ENCODE peak calls at places on chromosome 11, in nine cellular contexts. O is vagina; L is kidney; P is AG04449; W is kidney tubule cell; X is AG08396; A is Karpas-422; Q is effector memory CD8-positive, alpha-beta T cell; M is stomach. G is an unnamed sample.
A peak's percentile ranks its signal among the peaks of the same experiment; 100 is the strongest.

GRCh38 chr11:33735426-33736147 is 636 bp downstream of the CD59 start:
- DNase-seq in W (peak; percentile 53), Q (peak; percentile 47), O (no peak), X (no peak), M (peak; percentile 50), P (no peak), L (peak; percentile 84), A (peak; percentile 64), G (no peak)

GRCh38 chr11:1471736-1472135 is 14.8 kb downstream of the MOB2 start:
- DNase-seq in W (no peak), M (no peak), P (no peak), X (no peak), O (no peak), A (no peak), L (peak; percentile 57), Q (no peak), G (no peak)

GRCh38 chr11:1639102-1639620 is 9.6 kb downstream of the KRTAP5-5 start:
- DNase-seq in M (peak; percentile 33), L (peak; percentile 51), A (no peak), W (no peak), Q (no peak), X (no peak), P (no peak), O (no peak), G (no peak)

GRCh38 chr11:77548552-77549439 is 41.0 kb upstream of the AQP11 start:
- DNase-seq in A (no peak), W (no peak), P (no peak), M (no peak), O (no peak), L (no peak), Q (no peak), X (no peak), G (no peak)

GRCh38 chr11:65786786-65787636 is at the start of gene OVOL1:
- DNase-seq in L (peak; percentile 92), M (peak; percentile 88), P (no peak), O (no peak), Q (no peak), W (peak; percentile 75), A (no peak), X (no peak), G (no peak)

GRCh38 chr11:31375866-31376265 is 6.2 kb downstream of the DNAJC24 start:
- DNase-seq in Q (no peak), W (no peak), O (no peak), A (no peak), L (no peak), X (no peak), P (no peak), M (no peak), G (no peak)

GRCh38 chr11:12569499-12570040 is 104.7 kb upstream of the TEAD1 start:
- DNase-seq in W (peak; percentile 12), P (no peak), L (no peak), O (no peak), Q (no peak), M (no peak), A (no peak), X (no peak), G (no peak)

GRCh38 chr11:65141896-65142494 is 7.7 kb upstream of the SYVN1 start:
- DNase-seq in M (no peak), X (no peak), O (no peak), A (peak; percentile 89), L (no peak), W (no peak), P (no peak), Q (no peak), G (no peak)

GRCh38 chr11:104873252-104873651 is 25.0 kb downstream of the CASP12 start:
- DNase-seq in M (no peak), A (no peak), W (no peak), X (no peak), Q (no peak), O (no peak), L (peak; percentile 21), P (no peak), G (no peak)

GRCh38 chr11:8253566-8253965 is 10.1 kb downstream of the LMO1 start:
- DNase-seq in M (no peak), A (no peak), L (no peak), X (no peak), W (no peak), O (no peak), P (no peak), Q (no peak), G (no peak)

GRCh38 chr11:115362997-115363396 is 141.2 kb downstream of the CADM1 start:
- DNase-seq in L (no peak), X (no peak), P (no peak), A (no peak), O (no peak), M (no peak), Q (no peak), W (no peak), G (no peak)

GRCh38 chr11:94786264-94787126 is 18.3 kb downstream of the AMOTL1 start:
- DNase-seq in P (no peak), O (no peak), M (no peak), A (peak; percentile 85), L (no peak), Q (no peak), X (no peak), W (peak; percentile 49), G (no peak)

GRCh38 chr11:68810164-68810563 is 31.6 kb downstream of the CPT1A start:
- DNase-seq in M (peak; percentile 54), L (no peak), Q (no peak), O (no peak), A (no peak), W (no peak), P (no peak), X (no peak), G (no peak)

GRCh38 chr11:3738723-3739122 is 58.6 kb downstream of the NUP98 start:
- DNase-seq in Q (no peak), W (no peak), O (no peak), P (no peak), A (no peak), M (no peak), X (no peak), L (no peak), G (no peak)

GRCh38 chr11:64849600-64850356 is 5.3 kb upstream of the CDC42BPG start:
- DNase-seq in M (no peak), O (no peak), P (no peak), A (no peak), Q (no peak), X (no peak), W (no peak), L (no peak), G (no peak)

GRCh38 chr11:105757107-105757506 is 147.2 kb downstream of the GRIA4 start:
- DNase-seq in X (no peak), Q (no peak), P (no peak), O (no peak), W (no peak), L (no peak), M (no peak), A (no peak), G (no peak)

GRCh38 chr11:122755409-122755808 is 82.9 kb upstream of the CRTAM start:
- DNase-seq in X (no peak), O (no peak), L (no peak), A (no peak), M (no peak), Q (no peak), P (no peak), W (no peak), G (no peak)

GRCh38 chr11:118099838-118100570 is 13.2 kb upstream of the SMIM35 start:
- DNase-seq in O (no peak), X (no peak), W (no peak), P (no peak), A (no peak), M (no peak), Q (no peak), L (no peak), G (no peak)

GRCh38 chr11:69253028-69253427 is 40.9 kb upstream of the MYEOV start:
- DNase-seq in A (no peak), Q (no peak), W (peak; percentile 80), L (no peak), P (no peak), X (peak; percentile 49), M (no peak), O (no peak), G (peak; percentile 20)

GRCh38 chr11:69912911-69913451 is 93.8 kb upstream of the FGF3 start:
- DNase-seq in Q (no peak), L (no peak), O (no peak), M (no peak), X (no peak), P (no peak), W (no peak), A (peak; percentile 70), G (peak; percentile 42)

GRCh38 chr11:17490232-17490631 is 13.6 kb upstream of the ABCC8 start:
- DNase-seq in M (no peak), P (no peak), O (no peak), W (no peak), X (no peak), A (no peak), L (no peak), Q (no peak), G (no peak)

GRCh38 chr11:33135216-33135615 is 26.1 kb downstream of the CSTF3 start:
- DNase-seq in M (no peak), Q (no peak), P (peak; percentile 58), X (peak; percentile 33), W (no peak), A (no peak), L (no peak), O (no peak), G (no peak)

GRCh38 chr11:125512106-125512505 is 16.0 kb upstream of the FEZ1 start:
- DNase-seq in Q (no peak), M (no peak), P (no peak), W (no peak), X (no peak), L (no peak), A (no peak), O (no peak), G (no peak)

GRCh38 chr11:59463176-59463575 is 6.4 kb downstream of the OR4D6 start:
- DNase-seq in L (no peak), P (no peak), A (no peak), Q (no peak), X (peak; percentile 4), O (no peak), W (no peak), M (no peak), G (no peak)

GRCh38 chr11:120562806-120563425 is 51.4 kb downstream of the GRIK4 start:
- DNase-seq in P (no peak), L (peak; percentile 54), A (no peak), O (no peak), M (no peak), W (no peak), X (peak; percentile 33), Q (no peak), G (no peak)

GRCh38 chr11:2804701-2805387 is 80.7 kb downstream of the CDKN1C start:
- DNase-seq in X (no peak), A (no peak), Q (no peak), M (peak; percentile 21), L (peak; percentile 74), W (no peak), O (no peak), P (no peak), G (no peak)

GRCh38 chr11:11207428-11207827 is 145.6 kb downstream of the CSNK2A3 start:
- DNase-seq in P (no peak), X (no peak), M (no peak), L (no peak), A (peak; percentile 52), Q (no peak), O (no peak), W (no peak), G (no peak)

GRCh38 chr11:37199082-37199481 is 601.0 kb upstream of the RAG2 start:
- DNase-seq in Q (no peak), O (no peak), A (no peak), W (no peak), P (no peak), L (no peak), M (no peak), X (no peak), G (no peak)

GRCh38 chr11:20647976-20648565 is 21.3 kb upstream of the NELL1 start:
- DNase-seq in O (no peak), A (peak; percentile 80), Q (peak; percentile 2), X (peak; percentile 70), W (peak; percentile 58), L (no peak), P (no peak), M (peak; percentile 36), G (peak; percentile 36)

GRCh38 chr11:11016123-11016522 is 158.3 kb upstream of the ZBED5 start:
- DNase-seq in L (no peak), W (no peak), M (no peak), X (no peak), Q (no peak), A (no peak), P (no peak), O (no peak), G (no peak)

GRCh38 chr11:47192111-47192510 is 5.9 kb upstream of the PACSIN3 start:
- DNase-seq in W (peak; percentile 22), P (no peak), Q (no peak), A (no peak), X (no peak), M (no peak), O (no peak), L (no peak), G (no peak)